ENCODE peak calls at places on chromosomes 5 and 9, in seven cellular contexts. I is H7; X is DMS79; N is astrocyte; Q is CD4-positive, alpha-beta memory T cell; F is cortex of kidney; S is effector CD8-positive, alpha-beta T cell. W is an unnamed sample.

GRCh38 chr5:1419476-1420210 is 25.6 kb downstream of the SLC6A3 start:
- DNase-seq in Q (no peak), I (no peak), S (no peak), F (no peak), X (no peak), N (no peak), W (no peak)

GRCh38 chr9:99748690-99749089 is 73.0 kb upstream of the NR4A3 start:
- DNase-seq in Q (no peak), I (no peak), N (no peak), X (no peak), S (no peak), F (no peak), W (no peak)

GRCh38 chr9:116151966-116152381 is 1.6 kb upstream of the PAPPA start:
- DNase-seq in X (no peak), N (peak; percentile 92), F (no peak), I (no peak), S (no peak), Q (no peak), W (peak; percentile 49)

GRCh38 chr5:39992617-39993203 is 567.9 kb upstream of the DAB2 start:
- DNase-seq in S (no peak), Q (no peak), X (no peak), F (no peak), I (no peak), N (no peak), W (no peak)

GRCh38 chr5:132659598-132660493 is 1.9 kb downstream of the IL13 start:
- DNase-seq in X (no peak), I (peak; percentile 30), F (no peak), S (no peak), Q (no peak), N (no peak), W (no peak)

GRCh38 chr5:15993334-15993733 is 186.3 kb downstream of the MARCHF11 start:
- DNase-seq in I (no peak), X (no peak), S (no peak), N (peak; percentile 66), Q (no peak), F (no peak), W (peak; percentile 75)

GRCh38 chr5:109865636-109866035 is 175.9 kb downstream of the MAN2A1 start:
- DNase-seq in Q (no peak), S (no peak), N (peak; percentile 100), F (no peak), I (no peak), X (no peak), W (peak; percentile 97)

GRCh38 chr9:113215142-113215541 is 5.9 kb downstream of the FKBP15 start:
- DNase-seq in Q (peak; percentile 17), N (peak; percentile 41), X (peak; percentile 29), S (no peak), I (no peak), F (no peak), W (peak; percentile 86)

W was measured in dermis blood vessel endothelial cell.